ENCODE peak calls at places on chromosomes 7 and 10, in nine cellular contexts. V is hypothalamus; O is stimulated activated CD8-positive, alpha-beta memory T cell treated with anti-CD3 and anti-CD28 coated beads, Interleukin-7, amount 100 ng/mL, for 24 hours; R is posterior vena cava; B is HTR-8/SVneo; Y is occipital lobe; D is fibroblast of pulmonary artery; J is activated T-cell treated with anti-CD3 and anti-CD28 coated beads, Interleukin-2, amount 50 U/mL, for 24 hours; S is left cardiac atrium. X is an unnamed sample.

GRCh38 chr7:69687739-69688431 is 89.6 kb downstream of the AUTS2 start:
- DNase-seq in V (no peak), O (no peak), R (no peak), B (no peak), Y (no peak), D (no peak), J (no peak), S (no peak), X (no peak)

GRCh38 chr10:67603701-67604100 is 92.3 kb downstream of the CTNNA3 start:
- DNase-seq in V (no peak), O (no peak), R (no peak), B (no peak), Y (no peak), D (no peak), J (no peak), S (no peak), X (no peak)

GRCh38 chr10:34967411-34967880 is 122.7 kb downstream of the CUL2 start:
- DNase-seq in V (no peak), O (no peak), R (peak; percentile 86), B (no peak), Y (peak; percentile 10), D (peak; percentile 80), J (no peak), S (peak; percentile 30), X (peak; percentile 56)

GRCh38 chr10:78972160-78972946 is 96.4 kb upstream of the ZMIZ1 start:
- DNase-seq in V (peak; percentile 49), O (no peak), R (peak; percentile 96), B (peak; percentile 69), Y (peak; percentile 84), D (peak; percentile 70), J (peak; percentile 39), S (peak; percentile 88), X (peak; percentile 89)

GRCh38 chr7:102061981-102062390 is 224.7 kb upstream of the SH2B2 start:
- DNase-seq in V (no peak), O (no peak), R (peak; percentile 85), B (no peak), Y (no peak), D (no peak), J (no peak), S (peak; percentile 46), X (peak; percentile 76)

GRCh38 chr7:21923663-21924062 is 22.0 kb downstream of the CDCA7L start:
- DNase-seq in V (no peak), O (no peak), R (no peak), B (no peak), Y (no peak), D (peak; percentile 62), J (no peak), S (no peak), X (no peak)

GRCh38 chr10:13099666-13100348 is at the start of gene OPTN:
- DNase-seq in V (peak; percentile 41), O (peak; percentile 46), R (peak; percentile 94), B (peak; percentile 80), Y (peak; percentile 82), D (peak; percentile 79), J (peak; percentile 85), S (peak; percentile 85), X (peak; percentile 88)

GRCh38 chr7:92843034-92843760 is 6.8 kb upstream of the CDK6 start:
- DNase-seq in V (no peak), O (no peak), R (no peak), B (no peak), Y (no peak), D (peak; percentile 39), J (no peak), S (no peak), X (no peak)

GRCh38 chr10:11191673-11192072 is 174.0 kb downstream of the CELF2 start:
- DNase-seq in V (no peak), O (no peak), R (no peak), B (no peak), Y (no peak), D (no peak), J (no peak), S (no peak), X (no peak)

GRCh38 chr7:46932656-46933424 is 649.1 kb downstream of the TNS3 start:
- DNase-seq in V (no peak), O (no peak), R (no peak), B (peak; percentile 24), Y (no peak), D (peak; percentile 96), J (no peak), S (peak; percentile 52), X (no peak)

GRCh38 chr7:157445956-157446295 is 109.1 kb downstream of the DNAJB6 start:
- DNase-seq in V (no peak), O (no peak), R (peak; percentile 66), B (no peak), Y (no peak), D (no peak), J (no peak), S (no peak), X (peak; percentile 56)

GRCh38 chr10:98361131-98361633 is 53.8 kb downstream of the PYROXD2 start:
- DNase-seq in V (no peak), O (no peak), R (peak; percentile 97), B (peak; percentile 45), Y (peak; percentile 68), D (peak; percentile 99), J (peak; percentile 34), S (peak; percentile 91), X (peak; percentile 85)

GRCh38 chr10:61804414-61804813 is 97.1 kb upstream of the ARID5B start:
- DNase-seq in V (no peak), O (no peak), R (no peak), B (no peak), Y (no peak), D (peak; percentile 48), J (no peak), S (no peak), X (no peak)

GRCh38 chr10:119478111-119479047 is 64.1 kb downstream of the RGS10 start:
- DNase-seq in V (no peak), O (no peak), R (no peak), B (no peak), Y (no peak), D (no peak), J (no peak), S (no peak), X (no peak)

GRCh38 chr10:86234553-86235270 is 131.9 kb downstream of the GRID1 start:
- DNase-seq in V (no peak), O (no peak), R (no peak), B (no peak), Y (no peak), D (no peak), J (no peak), S (no peak), X (no peak)

GRCh38 chr10:79162861-79163662 is 94.3 kb downstream of the ZMIZ1 start:
- DNase-seq in V (no peak), O (no peak), R (no peak), B (no peak), Y (no peak), D (no peak), J (no peak), S (no peak), X (no peak)

GRCh38 chr7:39240864-39241263 is 263.2 kb downstream of the POU6F2 start:
- DNase-seq in V (no peak), O (no peak), R (no peak), B (no peak), Y (no peak), D (no peak), J (no peak), S (no peak), X (no peak)

GRCh38 chr10:80382989-80383388 is 25.4 kb upstream of the PRXL2A start:
- DNase-seq in V (no peak), O (no peak), R (no peak), B (peak; percentile 24), Y (no peak), D (peak; percentile 68), J (peak; percentile 45), S (peak; percentile 36), X (no peak)

GRCh38 chr10:46523119-46523880 is 33.2 kb downstream of the GPRIN2 start:
- DNase-seq in V (no peak), O (no peak), R (peak; percentile 82), B (peak; percentile 70), Y (no peak), D (peak; percentile 50), J (peak; percentile 25), S (peak; percentile 42), X (peak; percentile 78)

GRCh38 chr7:85471740-85472139 is 284.9 kb upstream of the SEMA3D start:
- DNase-seq in V (no peak), O (no peak), R (no peak), B (no peak), Y (no peak), D (peak; percentile 23), J (no peak), S (no peak), X (no peak)

GRCh38 chr10:79285315-79286185 is 61.7 kb upstream of the PPIF start:
- DNase-seq in V (no peak), O (no peak), R (no peak), B (no peak), Y (no peak), D (no peak), J (peak; percentile 62), S (no peak), X (no peak)

GRCh38 chr10:47175181-47176080 is 124.6 kb upstream of the GDF10 start:
- DNase-seq in V (no peak), O (no peak), R (no peak), B (no peak), Y (no peak), D (peak; percentile 16), J (no peak), S (no peak), X (no peak)

GRCh38 chr10:78925275-78925674 is 143.5 kb upstream of the ZMIZ1 start:
- DNase-seq in V (no peak), O (no peak), R (no peak), B (no peak), Y (no peak), D (no peak), J (no peak), S (no peak), X (no peak)

GRCh38 chr7:116071629-116072028 is 41.1 kb upstream of the TFEC start:
- DNase-seq in V (no peak), O (no peak), R (no peak), B (no peak), Y (no peak), D (no peak), J (no peak), S (no peak), X (no peak)

GRCh38 chr7:45331563-45331962 is 174.0 kb downstream of the RAMP3 start:
- DNase-seq in V (no peak), O (no peak), R (no peak), B (no peak), Y (no peak), D (no peak), J (no peak), S (no peak), X (no peak)

GRCh38 chr10:126663880-126664279 is 6.6 kb downstream of the C10orf90 start:
- DNase-seq in V (no peak), O (no peak), R (no peak), B (peak; percentile 18), Y (no peak), D (peak; percentile 34), J (no peak), S (no peak), X (peak; percentile 72)

GRCh38 chr7:30906520-30907240 is 5.0 kb upstream of the AQP1 start:
- DNase-seq in V (no peak), O (no peak), R (no peak), B (no peak), Y (no peak), D (peak; percentile 6), J (no peak), S (no peak), X (no peak)

GRCh38 chr7:120864146-120864920 is 6.4 kb upstream of the TSPAN12 start:
- DNase-seq in V (no peak), O (no peak), R (no peak), B (no peak), Y (no peak), D (no peak), J (no peak), S (no peak), X (no peak)

GRCh38 chr10:11243425-11244222 is 226.0 kb downstream of the CELF2 start:
- DNase-seq in V (no peak), O (no peak), R (no peak), B (no peak), Y (no peak), D (no peak), J (no peak), S (no peak), X (no peak)

GRCh38 chr7:54940748-54941147 is 78.1 kb upstream of the EGFR start:
- DNase-seq in V (no peak), O (no peak), R (no peak), B (no peak), Y (no peak), D (no peak), J (no peak), S (no peak), X (no peak)

GRCh38 chr10:34489973-34490372 is 325.1 kb downstream of the PARD3 start:
- DNase-seq in V (no peak), O (no peak), R (no peak), B (peak; percentile 34), Y (no peak), D (peak; percentile 51), J (no peak), S (no peak), X (no peak)